ENCODE peak calls at places on chromosomes 1 and 21, in four cellular contexts. T, Z, J and Q are unnamed samples.
A peak's percentile ranks its signal among the peaks of the same experiment; 100 is the strongest.

GRCh38 chr1:1305300-1306069 is 2.2 kb downstream of the ACAP3 start:
- DNase-seq in T (peak; percentile 74), Z (peak; percentile 82), J (peak; percentile 86), Q (peak; percentile 80)

GRCh38 chr1:232426801-232427200 is 203.1 kb downstream of the SIPA1L2 start:
- DNase-seq in T (no peak), Z (no peak), J (no peak), Q (peak; percentile 87)

GRCh38 chr1:238108417-238108816 is 217.7 kb upstream of the ZP4 start:
- DNase-seq in T (no peak), Z (no peak), J (no peak), Q (no peak)

GRCh38 chr1:177600936-177601335 is 368.9 kb downstream of the SEC16B start:
- DNase-seq in T (no peak), Z (no peak), J (no peak), Q (no peak)

GRCh38 chr1:230754831-230755230 is 7.6 kb downstream of the CAPN9 start:
- DNase-seq in T (no peak), Z (no peak), J (peak; percentile 82), Q (peak; percentile 83)

GRCh38 chr1:171434717-171435346 is 50.5 kb upstream of the PRRC2C start:
- DNase-seq in T (no peak), Z (no peak), J (no peak), Q (peak; percentile 92)

GRCh38 chr1:156098782-156099181 is 15.7 kb upstream of the LMNA start:
- DNase-seq in T (no peak), Z (no peak), J (no peak), Q (no peak)

GRCh38 chr21:32524010-32524719 is 61.2 kb downstream of the TCP10L start:
- DNase-seq in T (no peak), Z (no peak), J (no peak), Q (no peak)

GRCh38 chr1:15341634-15342375 is 67.9 kb upstream of the EFHD2 start:
- DNase-seq in T (no peak), Z (no peak), J (no peak), Q (peak; percentile 75)

GRCh38 chr1:226402615-226403521 is 5.0 kb downstream of the PARP1 start:
- DNase-seq in T (no peak), Z (no peak), J (peak; percentile 39), Q (no peak)

GRCh38 chr1:181153634-181153961 is 65.1 kb downstream of the IER5 start:
- DNase-seq in T (no peak), Z (no peak), J (no peak), Q (no peak)

GRCh38 chr1:164163291-164163845 is 395.6 kb upstream of the PBX1 start:
- DNase-seq in T (no peak), Z (no peak), J (no peak), Q (no peak)

GRCh38 chr1:61452354-61452990 is 272.5 kb downstream of the TM2D1 start:
- DNase-seq in T (no peak), Z (no peak), J (no peak), Q (no peak)

GRCh38 chr1:192952646-192953045 is 106.5 kb downstream of the UCHL5 start:
- DNase-seq in T (no peak), Z (no peak), J (no peak), Q (no peak)

GRCh38 chr1:213399695-213400094 is 348.7 kb downstream of the RPS6KC1 start:
- DNase-seq in T (no peak), Z (no peak), J (no peak), Q (no peak)

GRCh38 chr1:234884006-234884405 is 244.6 kb downstream of the TOMM20 start:
- DNase-seq in T (no peak), Z (no peak), J (no peak), Q (no peak)

GRCh38 chr1:8439015-8439702 is 121.2 kb downstream of the SLC45A1 start:
- DNase-seq in T (peak; percentile 78), Z (peak; percentile 60), J (peak; percentile 93), Q (no peak)

GRCh38 chr1:10814954-10815862 is 18.8 kb upstream of the CASZ1 start:
- DNase-seq in T (no peak), Z (no peak), J (no peak), Q (no peak)